ENCODE peak calls at places on chromosomes 3 and 15, in eight cellular contexts. D, W, B, K, O, R, S and Q are unnamed samples.
A peak's percentile ranks its signal among the peaks of the same experiment; 100 is the strongest.

GRCh38 chr3:128351476-128352085 is 115.1 kb downstream of the DNAJB8 start:
- DNase-seq in D (no peak), W (no peak), B (no peak), K (no peak), O (no peak), R (no peak), S (no peak), Q (no peak)

GRCh38 chr3:170745211-170745718 is 124.7 kb downstream of the RPL22L1 start:
- DNase-seq in D (no peak), W (peak; percentile 77), B (peak; percentile 79), K (no peak), O (no peak), R (no peak), S (no peak), Q (no peak)

GRCh38 chr15:85329561-85330421 is 50.6 kb upstream of the AKAP13 start:
- DNase-seq in D (no peak), W (peak; percentile 88), B (no peak), K (no peak), O (peak; percentile 82), R (no peak), S (no peak), Q (no peak)

GRCh38 chr15:66236806-66237205 is 16.7 kb downstream of the MEGF11 start:
- DNase-seq in D (no peak), W (no peak), B (no peak), K (no peak), O (no peak), R (no peak), S (no peak), Q (no peak)

GRCh38 chr3:139716908-139717485 is 39.2 kb upstream of the NMNAT3 start:
- DNase-seq in D (no peak), W (no peak), B (no peak), K (no peak), O (no peak), R (no peak), S (no peak), Q (no peak)

GRCh38 chr3:195613468-195614069 is 29.8 kb upstream of the APOD start:
- DNase-seq in D (no peak), W (peak; percentile 87), B (no peak), K (no peak), O (no peak), R (no peak), S (no peak), Q (no peak)

GRCh38 chr3:132448211-132448961 is 31.1 kb downstream of the DNAJC13 start:
- DNase-seq in D (no peak), W (no peak), B (peak; percentile 63), K (no peak), O (no peak), R (no peak), S (peak; percentile 66), Q (peak; percentile 74)

GRCh38 chr15:40310001-40310959 is 2.5 kb upstream of the PLCB2 start:
- DNase-seq in D (no peak), W (peak; percentile 48), B (peak; percentile 75), K (peak; percentile 80), O (peak; percentile 70), R (peak; percentile 51), S (peak; percentile 87), Q (peak; percentile 89)

GRCh38 chr3:52324676-52325075 is 8.6 kb downstream of the DNAH1 start:
- DNase-seq in D (no peak), W (no peak), B (no peak), K (no peak), O (no peak), R (no peak), S (no peak), Q (no peak)

GRCh38 chr15:70034596-70034995 is 63.1 kb downstream of the TLE3 start:
- DNase-seq in D (no peak), W (no peak), B (no peak), K (peak; percentile 51), O (no peak), R (no peak), S (no peak), Q (peak; percentile 26)

GRCh38 chr3:149314807-149315578 is 18.4 kb downstream of the TM4SF18 start:
- DNase-seq in D (no peak), W (peak; percentile 83), B (peak; percentile 55), K (no peak), O (no peak), R (no peak), S (no peak), Q (no peak)